ENCODE peak calls at places on chromosomes 16 and 17, in five cellular contexts. Y is H1, H is upper lobe of left lung, Q is left ventricle myocardium inferior, F is heart right ventricle. L is an unnamed sample.

GRCh38 chr17:49942918-49943317 is 26.1 kb upstream of the DLX4 start:
- DNase-seq in Y (no peak), H (no peak), Q (no peak), F (no peak), L (no peak)

GRCh38 chr16:24721830-24722238 is 7.6 kb upstream of the TNRC6A start:
- DNase-seq in Y (no peak), H (no peak), Q (no peak), F (no peak), L (no peak)

GRCh38 chr16:50469121-50469743 is 79.0 kb upstream of the NKD1 start:
- DNase-seq in Y (no peak), H (no peak), Q (no peak), F (no peak), L (no peak)

GRCh38 chr16:47886631-47887415 is 269.0 kb downstream of the ABCC12 start:
- DNase-seq in Y (no peak), H (no peak), Q (no peak), F (no peak), L (no peak)

GRCh38 chr17:68539536-68540469 is 27.6 kb downstream of the PRKAR1A start:
- DNase-seq in Y (no peak), H (no peak), Q (no peak), F (no peak), L (no peak)

GRCh38 chr16:22934786-22935185 is 120.8 kb downstream of the HS3ST2 start:
- DNase-seq in Y (no peak), H (no peak), Q (no peak), F (no peak), L (no peak)

GRCh38 chr16:15811778-15812750 is 44.8 kb downstream of the MYH11 start:
- DNase-seq in Y (no peak), H (no peak), Q (no peak), F (peak; percentile 44), L (peak; percentile 38)

GRCh38 chr17:61490540-61490975 is 38.3 kb downstream of the TBX4 start:
- DNase-seq in Y (no peak), H (no peak), Q (no peak), F (no peak), L (no peak)

GRCh38 chr16:49789617-49790016 is 66.3 kb downstream of the ZNF423 start:
- DNase-seq in Y (no peak), H (no peak), Q (no peak), F (no peak), L (no peak)

GRCh38 chr17:46071796-46072195 is 72.7 kb downstream of the STH start:
- DNase-seq in Y (no peak), H (no peak), Q (no peak), F (no peak), L (no peak)

GRCh38 chr17:64331946-64332493 is 58.6 kb downstream of the PECAM1 start:
- DNase-seq in Y (no peak), H (no peak), Q (peak; percentile 69), F (peak; percentile 84), L (no peak)

GRCh38 chr16:27242868-27243590 is 25.5 kb downstream of the NSMCE1 start:
- DNase-seq in Y (no peak), H (no peak), Q (no peak), F (no peak), L (peak; percentile 75)

GRCh38 chr16:2170080-2170479 is 14.5 kb downstream of the TRAF7 start:
- DNase-seq in Y (no peak), H (peak; percentile 87), Q (no peak), F (no peak), L (no peak)

GRCh38 chr17:73552300-73553088 is 91.8 kb downstream of the SDK2 start:
- DNase-seq in Y (no peak), H (no peak), Q (no peak), F (no peak), L (no peak)

GRCh38 chr16:31404353-31405064 is 11.4 kb downstream of the ITGAD start:
- DNase-seq in Y (no peak), H (no peak), Q (no peak), F (no peak), L (no peak)

GRCh38 chr16:4734063-4734729 is at the start of the genes ANKS3 and DNAAF8:
- DNase-seq in Y (peak; percentile 87), H (peak; percentile 97), Q (peak; percentile 96), F (peak; percentile 96), L (peak; percentile 88)

GRCh38 chr17:2402517-2402916 is 1.7 kb upstream of the MNT start:
- DNase-seq in Y (no peak), H (no peak), Q (no peak), F (no peak), L (no peak)

GRCh38 chr16:23081675-23082119 is 67.6 kb downstream of the USP31 start:
- DNase-seq in Y (no peak), H (peak; percentile 35), Q (no peak), F (no peak), L (no peak)

GRCh38 chr17:77488531-77489238 is 347.9 kb downstream of the SEC14L1 start:
- DNase-seq in Y (no peak), H (peak; percentile 60), Q (peak; percentile 17), F (no peak), L (no peak)

GRCh38 chr17:43171761-43172487 is 910 bp downstream of the NBR1 start:
- DNase-seq in Y (no peak), H (no peak), Q (no peak), F (peak; percentile 67), L (peak; percentile 80)

GRCh38 chr17:75684924-75685323 is 17.8 kb downstream of the SAP30BP start:
- DNase-seq in Y (no peak), H (no peak), Q (no peak), F (no peak), L (no peak)

GRCh38 chr17:73585583-73585982 is 58.7 kb downstream of the SDK2 start:
- DNase-seq in Y (no peak), H (no peak), Q (no peak), F (no peak), L (no peak)

GRCh38 chr16:55056585-55057520 is 126.2 kb downstream of the IRX5 start:
- DNase-seq in Y (no peak), H (peak; percentile 76), Q (no peak), F (no peak), L (no peak)

GRCh38 chr17:38921756-38922411 is 3.5 kb upstream of the LASP1NB start:
- DNase-seq in Y (no peak), H (no peak), Q (no peak), F (no peak), L (no peak)

GRCh38 chr17:47993031-47993546 is 22.2 kb downstream of the CDK5RAP3 start:
- DNase-seq in Y (no peak), H (no peak), Q (no peak), F (no peak), L (no peak)

GRCh38 chr16:73232555-73233422 is 184.9 kb upstream of the ZFHX3 start:
- DNase-seq in Y (peak; percentile 10), H (no peak), Q (peak; percentile 16), F (peak; percentile 41), L (peak; percentile 43)

GRCh38 chr17:66885417-66885816 is 50.5 kb downstream of the CACNG5 start:
- DNase-seq in Y (no peak), H (no peak), Q (no peak), F (no peak), L (no peak)

GRCh38 chr17:66889480-66890230 is 54.7 kb downstream of the CACNG5 start:
- DNase-seq in Y (no peak), H (no peak), Q (no peak), F (no peak), L (no peak)

GRCh38 chr17:81156866-81157805 is 8.2 kb upstream of the PVALEF start:
- DNase-seq in Y (no peak), H (peak; percentile 77), Q (no peak), F (no peak), L (no peak)
- H3K27me3 ChIP-seq in Y (no peaks in the 10 kb centered on the region), H (no peaks in the 10 kb centered on the region), Q (no peaks in the 10 kb centered on the region), F (no peaks in the 10 kb centered on the region), L (peaks cover 36% of the 10 kb centered on the region)

GRCh38 chr16:88805340-88805715 is 1.7 kb downstream of the CDT1 start:
- DNase-seq in Y (no peak), H (peak; percentile 81), Q (no peak), F (no peak), L (no peak)

GRCh38 chr16:88805887-88806393 is 2.4 kb downstream of the CDT1 start:
- DNase-seq in Y (no peak), H (peak; percentile 85), Q (no peak), F (no peak), L (no peak)

GRCh38 chr16:88807142-88807625 is 3.6 kb downstream of the CDT1 start:
- DNase-seq in Y (no peak), H (peak; percentile 83), Q (no peak), F (no peak), L (no peak)

GRCh38 chr16:88807626-88808453 is 3.9 kb downstream of the APRT start:
- DNase-seq in Y (no peak), H (peak; percentile 65), Q (no peak), F (no peak), L (no peak)

GRCh38 chr16:88806491-88807111 is 3.0 kb downstream of the CDT1 start:
- DNase-seq in Y (no peak), H (peak; percentile 85), Q (no peak), F (no peak), L (no peak)
- H3K36me3 ChIP-seq in Y (peaks cover 36% of the 10 kb centered on the region), H (peaks cover 22% of the 10 kb centered on the region), Q (peaks cover 11% of the 10 kb centered on the region), F (no peaks in the 10 kb centered on the region), L (peaks cover 2% of the 10 kb centered on the region)

DNA sequence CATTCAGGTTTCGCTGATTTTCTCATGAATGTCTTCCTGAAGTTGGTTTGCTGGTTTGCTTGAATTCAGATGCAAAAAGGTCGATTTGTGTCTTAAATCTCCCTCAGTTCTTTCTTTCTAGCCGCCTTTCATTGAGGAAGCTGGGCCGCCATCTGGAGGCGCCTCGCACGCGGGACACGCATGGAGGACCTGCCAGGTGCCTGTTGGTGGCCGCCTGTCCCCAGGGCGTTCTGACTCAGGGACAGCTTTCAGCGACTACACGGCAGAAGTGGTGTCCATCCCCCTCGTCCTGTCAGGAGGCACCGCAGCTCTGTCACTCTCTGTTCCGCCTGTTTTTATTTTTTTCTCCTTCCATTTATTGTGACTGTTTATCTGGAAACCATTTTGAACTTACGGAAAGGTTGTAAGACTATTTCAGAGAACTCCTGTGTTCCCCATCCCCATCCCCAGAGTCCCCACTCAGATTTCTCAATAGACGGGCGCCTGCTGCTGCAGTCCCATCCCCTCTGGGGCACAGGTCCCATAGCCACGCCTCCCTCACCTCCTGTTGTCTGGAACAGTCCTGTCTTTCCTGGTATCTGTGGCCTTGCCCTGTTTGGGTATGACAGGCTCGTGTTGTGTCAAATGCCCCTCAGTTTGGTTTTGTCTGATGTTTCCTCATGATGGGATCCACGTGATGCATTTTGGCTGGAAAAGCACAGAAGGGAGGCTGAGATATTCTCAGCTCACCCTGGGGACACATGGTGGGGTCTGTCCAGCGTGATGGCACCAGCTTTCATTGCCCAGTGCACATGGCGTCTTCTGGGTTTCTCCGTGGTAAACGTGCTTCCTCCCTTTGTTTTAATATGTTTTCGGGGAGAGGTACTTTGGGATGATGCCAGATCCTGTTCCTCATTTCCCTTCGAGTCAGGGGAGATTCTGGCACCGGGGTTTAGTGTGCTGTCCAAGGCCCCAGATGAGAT is 33.4 kb downstream of the COX4I1 start:
- DNase-seq in Y (no peak), H (peak; percentile 72), Q (no peak), F (no peak), L (no peak)
- H3K27me3 ChIP-seq in Y (no peaks in the 10 kb centered on the region), H (no peaks in the 10 kb centered on the region), Q (peaks cover 90% of the 10 kb centered on the region), F (peaks cover 48% of the 10 kb centered on the region), L (peaks cover 13% of the 10 kb centered on the region)

GRCh38 chr16:83920894-83921491 is 22.1 kb downstream of the MLYCD start:
- DNase-seq in Y (no peak), H (no peak), Q (no peak), F (no peak), L (no peak)
- H3K36me3 ChIP-seq in Y (peaks cover 8% of the 10 kb centered on the region), H (peaks cover 61% of the 10 kb centered on the region), Q (peaks cover 53% of the 10 kb centered on the region), F (peaks cover 18% of the 10 kb centered on the region), L (peaks cover 1% of the 10 kb centered on the region)

GRCh38 chr16:10990378-10990777 is 46.0 kb downstream of the CLEC16A start:
- DNase-seq in Y (no peak), H (no peak), Q (no peak), F (no peak), L (no peak)
- H3K27me3 ChIP-seq in Y (no peaks in the 10 kb centered on the region), H (no peaks in the 10 kb centered on the region), Q (no peaks in the 10 kb centered on the region), F (no peaks in the 10 kb centered on the region), L (no peaks in the 10 kb centered on the region)

L was measured in kidney epithelial cell.